ENCODE peak calls at places on chromosomes 11 and 22, in ten cellular contexts. O is HFFc6, T is GM10248, U is uterus, M is adrenal gland, J is tibial artery, F is neural progenitor cell, P is SK-N-SH, K is left lung, Z is nephron progenitor cell. N is an unnamed sample.

GRCh38 chr11:103488021-103488420 is 378.8 kb downstream of the DYNC2H1 start:
- DNase-seq in O (no peak), T (no peak), U (no peak), M (no peak), J (no peak), F (no peak), P (no peak), K (no peak), Z (no peak), N (no peak)

GRCh38 chr11:38543311-38543710 is 1945.3 kb upstream of the RAG2 start:
- DNase-seq in O (peak; percentile 19), T (no peak), U (no peak), M (no peak), J (no peak), F (no peak), P (no peak), K (no peak), Z (no peak), N (peak; percentile 19)

GRCh38 chr11:34250732-34251639 is 106.8 kb downstream of the ABTB2 start:
- DNase-seq in O (peak; percentile 8), T (peak; percentile 56), U (peak; percentile 35), M (no peak), J (peak; percentile 87), F (peak; percentile 56), P (peak; percentile 57), K (peak; percentile 80), Z (peak; percentile 40), N (peak; percentile 80)

GRCh38 chr11:46389450-46390330 is 1.9 kb downstream of the CHRM4 start:
- DNase-seq in O (peak; percentile 51), T (peak; percentile 87), U (no peak), M (peak; percentile 61), J (no peak), F (peak; percentile 93), P (peak; percentile 95), K (peak; percentile 93), Z (peak; percentile 91), N (peak; percentile 70)

GRCh38 chr22:39476664-39477063 is 19.9 kb downstream of the MGAT3 start:
- DNase-seq in O (no peak), T (no peak), U (no peak), M (no peak), J (no peak), F (no peak), P (no peak), K (no peak), Z (no peak), N (no peak)

GRCh38 chr11:61899146-61899841 is 7.9 kb upstream of the FADS3 start:
- DNase-seq in O (peak; percentile 59), T (peak; percentile 95), U (peak; percentile 84), M (peak; percentile 78), J (peak; percentile 89), F (peak; percentile 86), P (peak; percentile 97), K (peak; percentile 99), Z (peak; percentile 96), N (peak; percentile 76)

GRCh38 chr22:42960146-42960509 is 54.8 kb downstream of the PACSIN2 start:
- DNase-seq in O (no peak), T (no peak), U (no peak), M (no peak), J (no peak), F (no peak), P (no peak), K (no peak), Z (no peak), N (no peak)

GRCh38 chr11:7965386-7965785 is at the start of gene NLRP10:
- DNase-seq in O (peak; percentile 90), T (no peak), U (no peak), M (no peak), J (no peak), F (no peak), P (no peak), K (no peak), Z (no peak), N (no peak)

GRCh38 chr11:119512373-119512772 is 89.4 kb upstream of the THY1 start:
- DNase-seq in O (no peak), T (no peak), U (no peak), M (no peak), J (no peak), F (no peak), P (no peak), K (no peak), Z (no peak), N (no peak)

GRCh38 chr11:84719935-84720577 is 907.1 kb downstream of the DLG2 start:
- DNase-seq in O (no peak), T (no peak), U (no peak), M (peak; percentile 14), J (no peak), F (peak; percentile 70), P (peak; percentile 44), K (peak; percentile 81), Z (peak; percentile 59), N (no peak)

GRCh38 chr11:34633640-34633989 is 12.7 kb downstream of the EHF start:
- DNase-seq in O (no peak), T (no peak), U (no peak), M (no peak), J (no peak), F (no peak), P (no peak), K (no peak), Z (no peak), N (no peak)

GRCh38 chr11:114134870-114135269 is 75.4 kb downstream of the ZBTB16 start:
- DNase-seq in O (peak; percentile 88), T (no peak), U (no peak), M (no peak), J (no peak), F (no peak), P (no peak), K (no peak), Z (no peak), N (peak; percentile 93)

GRCh38 chr11:114135737-114136151 is 76.2 kb downstream of the ZBTB16 start:
- DNase-seq in O (peak; percentile 66), T (no peak), U (no peak), M (no peak), J (no peak), F (peak; percentile 43), P (no peak), K (no peak), Z (no peak), N (no peak)

GRCh38 chr11:114132427-114132826 is 72.9 kb downstream of the ZBTB16 start:
- DNase-seq in O (no peak), T (no peak), U (no peak), M (no peak), J (no peak), F (no peak), P (no peak), K (no peak), Z (no peak), N (no peak)

GRCh38 chr11:114132944-114133394 is 73.5 kb downstream of the ZBTB16 start:
- DNase-seq in O (peak; percentile 86), T (no peak), U (peak; percentile 72), M (no peak), J (peak; percentile 78), F (no peak), P (no peak), K (no peak), Z (no peak), N (peak; percentile 65)

DNA sequence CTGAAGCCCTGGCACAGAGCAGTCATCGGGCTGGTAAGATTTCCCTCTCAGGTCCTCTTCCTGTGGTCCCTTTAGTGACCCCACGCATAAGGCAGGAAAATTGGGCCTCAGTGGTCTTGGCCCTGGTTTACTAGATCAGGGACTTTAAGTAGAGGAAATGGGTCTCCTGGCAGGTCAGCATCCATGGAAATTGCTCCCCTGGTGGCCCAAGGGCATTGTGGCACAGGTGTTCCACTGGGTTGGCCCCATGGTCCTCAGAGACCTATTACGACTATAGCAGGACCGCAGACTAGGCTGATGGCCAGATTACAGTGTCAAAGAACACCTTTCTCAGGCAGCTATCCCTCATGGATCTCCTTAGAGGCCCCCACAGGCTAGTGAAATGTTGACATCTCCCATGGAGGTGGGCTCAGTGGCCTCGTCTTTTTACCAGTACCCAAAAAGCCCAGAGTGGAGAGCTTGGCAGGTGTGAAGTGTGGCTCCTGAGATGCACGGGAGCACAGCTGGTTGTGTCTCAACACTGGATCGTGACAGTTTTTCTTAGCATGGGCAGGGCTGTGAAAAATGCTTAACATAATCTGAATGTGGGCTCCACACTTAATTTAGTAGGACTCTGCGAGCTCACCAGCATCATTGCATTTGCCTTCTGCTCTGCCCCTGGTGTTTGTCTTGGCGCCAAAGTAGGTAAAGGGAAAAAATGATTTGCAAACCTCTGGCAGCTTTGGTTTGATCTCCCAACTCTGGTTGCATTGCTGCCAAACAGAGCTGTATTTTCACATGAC is 74.2 kb downstream of the ZBTB16 start:
- DNase-seq in O (no peak), T (no peak), U (peak; percentile 73), M (no peak), J (peak; percentile 88), F (no peak), P (no peak), K (no peak), Z (no peak), N (peak; percentile 69)
- TF ChIP-seq CTCF in O (peak; percentile 29), T (no peak), U (no peak), M (no peak), J (no peak), F (no peak), P (no peak), K (no peak), Z (no peak), N (no peak)

DNA sequence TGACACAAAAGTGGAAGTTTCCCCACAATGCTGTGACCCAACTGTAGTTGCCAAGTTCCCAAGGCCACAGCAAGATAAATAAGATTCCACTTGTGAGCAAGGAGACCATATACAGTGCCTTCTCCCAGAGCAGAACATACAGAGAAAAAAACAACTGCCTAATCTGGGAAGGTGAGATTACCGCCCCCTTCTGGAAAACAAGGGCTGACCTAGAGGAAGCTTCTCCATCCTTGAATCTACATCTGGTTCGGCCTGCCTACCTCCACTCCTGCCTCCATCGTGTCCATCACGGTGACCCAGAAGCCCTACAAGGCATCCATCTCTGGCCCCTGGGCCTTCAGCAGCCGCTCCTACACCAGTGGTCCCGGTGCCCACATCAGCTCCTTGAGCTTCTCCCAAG is 6.1 kb upstream of the RNASEH2C start:
- DNase-seq in O (no peak), T (no peak), U (no peak), M (no peak), J (no peak), F (no peak), P (no peak), K (no peak), Z (no peak), N (no peak)
- TF ChIP-seq CTCF in O (peak; percentile 33), T (peak; percentile 5), U (no peak), M (no peak), J (no peak), F (peak; percentile 22), P (peak; percentile 15), K (no peak), Z (no peak), N (no peak)

GRCh38 chr11:117748771-117749540 is 48.1 kb downstream of the DSCAML1 start:
- DNase-seq in O (no peak), T (no peak), U (no peak), M (no peak), J (no peak), F (no peak), P (no peak), K (no peak), Z (no peak), N (no peak)
- TF ChIP-seq CTCF in O (no peak), T (no peak), U (no peak), M (no peak), J (no peak), F (no peak), P (no peak), K (no peak), Z (no peak), N (no peak)

DNA sequence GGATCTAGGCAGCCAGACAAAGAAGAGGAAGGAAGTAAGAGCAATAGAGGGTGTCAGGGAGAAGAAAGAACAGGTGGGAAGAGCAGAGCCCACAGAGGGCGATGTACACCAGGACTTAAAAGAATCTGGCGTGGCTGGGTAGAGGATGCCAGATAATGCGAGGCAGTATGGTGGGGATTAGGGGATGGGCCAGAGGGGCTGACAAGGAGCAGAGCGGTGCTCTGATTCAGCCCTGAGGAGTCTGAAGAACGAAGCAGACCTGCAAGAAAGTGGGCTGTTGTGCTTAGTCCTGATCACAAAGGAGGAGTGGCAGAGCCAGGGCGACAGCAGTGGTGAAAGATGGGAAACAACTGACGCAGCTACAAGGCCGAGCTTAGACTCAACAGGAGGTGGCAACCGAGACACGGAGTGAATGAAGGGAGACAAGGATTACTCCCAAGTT is 163.7 kb downstream of the LARGE1 start:
- DNase-seq in O (no peak), T (no peak), U (no peak), M (no peak), J (no peak), F (peak; percentile 77), P (peak; percentile 14), K (no peak), Z (no peak), N (no peak)
- TF ChIP-seq CTCF in O (no peak), T (no peak), U (no peak), M (no peak), J (no peak), F (peak; percentile 39), P (no peak), K (no peak), Z (no peak), N (no peak)

N was measured in MCF 10A.